ENCODE peak calls at places on chromosome 19, in seven cellular contexts. One of them, this sample, is unnamed.

GRCh38 chr19:6728346-6728745 is 7.9 kb upstream of the C3 start:
- DNase-seq in cardiac fibroblast: no peak
- DNase-seq in fibroblast of the aortic adventitia: no peak
- DNase-seq in HL-60: no peak
- DNase-seq in transverse colon: no peak
- DNase-seq in GM12865: peak; percentile 51
- DNase-seq in fibroblast of lung: no peak
- DNase-seq in this sample: no peak

GRCh38 chr19:46014534-46014933 is 8.3 kb downstream of the PGLYRP1 start:
- DNase-seq in cardiac fibroblast: no peak
- DNase-seq in fibroblast of the aortic adventitia: no peak
- DNase-seq in HL-60: no peak
- DNase-seq in transverse colon: no peak
- DNase-seq in GM12865: no peak
- DNase-seq in fibroblast of lung: no peak
- DNase-seq in this sample: no peak

GRCh38 chr19:46812898-46813569 is 24.6 kb upstream of the SLC1A5 start:
- DNase-seq in cardiac fibroblast: no peak
- DNase-seq in fibroblast of the aortic adventitia: no peak
- DNase-seq in HL-60: no peak
- DNase-seq in transverse colon: no peak
- DNase-seq in GM12865: no peak
- DNase-seq in fibroblast of lung: no peak
- DNase-seq in this sample: no peak

GRCh38 chr19:4327252-4327876 is 11.3 kb downstream of the STAP2 start:
- DNase-seq in cardiac fibroblast: peak; percentile 67
- DNase-seq in fibroblast of the aortic adventitia: peak; percentile 32
- DNase-seq in HL-60: peak; percentile 36
- DNase-seq in transverse colon: peak; percentile 83
- DNase-seq in GM12865: peak; percentile 57
- DNase-seq in fibroblast of lung: peak; percentile 22
- DNase-seq in this sample: no peak

GRCh38 chr19:28170066-28170465 is 1042.9 kb downstream of the UQCRFS1 start:
- DNase-seq in cardiac fibroblast: no peak
- DNase-seq in fibroblast of the aortic adventitia: no peak
- DNase-seq in HL-60: no peak
- DNase-seq in transverse colon: no peak
- DNase-seq in GM12865: no peak
- DNase-seq in fibroblast of lung: no peak
- DNase-seq in this sample: no peak

GRCh38 chr19:17765069-17765618 is 13.9 kb downstream of the FCHO1 start:
- DNase-seq in cardiac fibroblast: no peak
- DNase-seq in fibroblast of the aortic adventitia: no peak
- DNase-seq in HL-60: no peak
- DNase-seq in transverse colon: peak; percentile 86
- DNase-seq in GM12865: peak; percentile 49
- DNase-seq in fibroblast of lung: no peak
- DNase-seq in this sample: no peak

GRCh38 chr19:49120325-49120683 is 960 bp downstream of the PPFIA3 start:
- DNase-seq in cardiac fibroblast: no peak
- DNase-seq in fibroblast of the aortic adventitia: no peak
- DNase-seq in HL-60: no peak
- DNase-seq in transverse colon: no peak
- DNase-seq in GM12865: no peak
- DNase-seq in fibroblast of lung: no peak
- DNase-seq in this sample: no peak

GRCh38 chr19:3112375-3113099 is 18.4 kb downstream of the GNA11 start:
- DNase-seq in cardiac fibroblast: no peak
- DNase-seq in fibroblast of the aortic adventitia: no peak
- DNase-seq in HL-60: no peak
- DNase-seq in transverse colon: no peak
- DNase-seq in GM12865: no peak
- DNase-seq in fibroblast of lung: no peak
- DNase-seq in this sample: no peak

GRCh38 chr19:40023969-40024368 is 27.1 kb downstream of the ZNF546 start:
- DNase-seq in cardiac fibroblast: no peak
- DNase-seq in fibroblast of the aortic adventitia: no peak
- DNase-seq in HL-60: no peak
- DNase-seq in transverse colon: no peak
- DNase-seq in GM12865: no peak
- DNase-seq in fibroblast of lung: no peak
- DNase-seq in this sample: no peak

GRCh38 chr19:48613852-48614435 is 932 bp downstream of the FAM83E start:
- DNase-seq in cardiac fibroblast: no peak
- DNase-seq in fibroblast of the aortic adventitia: no peak
- DNase-seq in HL-60: no peak
- DNase-seq in transverse colon: no peak
- DNase-seq in GM12865: peak; percentile 32
- DNase-seq in fibroblast of lung: no peak
- DNase-seq in this sample: no peak

GRCh38 chr19:45512881-45513483 is 5.7 kb downstream of the VASP start:
- DNase-seq in cardiac fibroblast: no peak
- DNase-seq in fibroblast of the aortic adventitia: no peak
- DNase-seq in HL-60: no peak
- DNase-seq in transverse colon: no peak
- DNase-seq in GM12865: no peak
- DNase-seq in fibroblast of lung: no peak
- DNase-seq in this sample: no peak

GRCh38 chr19:38417544-38418506 is 8.2 kb downstream of the RASGRP4 start:
- DNase-seq in cardiac fibroblast: peak; percentile 26
- DNase-seq in fibroblast of the aortic adventitia: no peak
- DNase-seq in HL-60: peak; percentile 83
- DNase-seq in transverse colon: peak; percentile 75
- DNase-seq in GM12865: peak; percentile 68
- DNase-seq in fibroblast of lung: peak; percentile 11
- DNase-seq in this sample: peak; percentile 54
- TF ChIP-seq CTCF in cardiac fibroblast: no peak
- TF ChIP-seq CTCF in fibroblast of the aortic adventitia: no peak
- TF ChIP-seq CTCF in HL-60: no peak
- TF ChIP-seq CTCF in transverse colon: no peak
- TF ChIP-seq CTCF in GM12865: no peak
- TF ChIP-seq CTCF in fibroblast of lung: no peak
- TF ChIP-seq CTCF in this sample: no peak

GRCh38 chr19:10565028-10565566 is 713 bp downstream of the KRI1 start:
- DNase-seq in cardiac fibroblast: peak; percentile 43
- DNase-seq in fibroblast of the aortic adventitia: no peak
- DNase-seq in HL-60: no peak
- DNase-seq in transverse colon: peak; percentile 55
- DNase-seq in GM12865: peak; percentile 79
- DNase-seq in fibroblast of lung: peak; percentile 32
- DNase-seq in this sample: peak; percentile 66
- TF ChIP-seq CTCF in cardiac fibroblast: peak; percentile 26
- TF ChIP-seq CTCF in fibroblast of the aortic adventitia: peak; percentile 20
- TF ChIP-seq CTCF in HL-60: peak; percentile 22
- TF ChIP-seq CTCF in transverse colon: no peak
- TF ChIP-seq CTCF in GM12865: peak; percentile 55
- TF ChIP-seq CTCF in fibroblast of lung: peak; percentile 25
- TF ChIP-seq CTCF in this sample: peak; percentile 61

GRCh38 chr19:18975011-18975410 is 34.0 kb upstream of the HOMER3 start:
- DNase-seq in cardiac fibroblast: no peak
- DNase-seq in fibroblast of the aortic adventitia: no peak
- DNase-seq in HL-60: peak; percentile 29
- DNase-seq in transverse colon: no peak
- DNase-seq in GM12865: no peak
- DNase-seq in fibroblast of lung: no peak
- DNase-seq in this sample: no peak
- TF ChIP-seq CTCF in cardiac fibroblast: no peak
- TF ChIP-seq CTCF in fibroblast of the aortic adventitia: no peak
- TF ChIP-seq CTCF in HL-60: no peak
- TF ChIP-seq CTCF in transverse colon: no peak
- TF ChIP-seq CTCF in GM12865: no peak
- TF ChIP-seq CTCF in fibroblast of lung: no peak
- TF ChIP-seq CTCF in this sample: no peak

GRCh38 chr19:11984986-11985385 is 20.1 kb downstream of the ZNF763 start:
- DNase-seq in cardiac fibroblast: no peak
- DNase-seq in fibroblast of the aortic adventitia: no peak
- DNase-seq in HL-60: no peak
- DNase-seq in transverse colon: no peak
- DNase-seq in GM12865: peak; percentile 26
- DNase-seq in fibroblast of lung: no peak
- DNase-seq in this sample: no peak

GRCh38 chr19:11986754-11987153 is 21.9 kb downstream of the ZNF763 start:
- DNase-seq in cardiac fibroblast: no peak
- DNase-seq in fibroblast of the aortic adventitia: no peak
- DNase-seq in HL-60: no peak
- DNase-seq in transverse colon: no peak
- DNase-seq in GM12865: no peak
- DNase-seq in fibroblast of lung: no peak
- DNase-seq in this sample: no peak

GRCh38 chr19:11987405-11988231 is 22.8 kb downstream of the ZNF763 start:
- DNase-seq in cardiac fibroblast: peak; percentile 94
- DNase-seq in fibroblast of the aortic adventitia: peak; percentile 89
- DNase-seq in HL-60: peak; percentile 93
- DNase-seq in transverse colon: peak; percentile 97
- DNase-seq in GM12865: peak; percentile 96
- DNase-seq in fibroblast of lung: peak; percentile 90
- DNase-seq in this sample: peak; percentile 98

GRCh38 chr19:11989112-11989456 is 24.2 kb downstream of the ZNF763 start:
- DNase-seq in cardiac fibroblast: no peak
- DNase-seq in fibroblast of the aortic adventitia: no peak
- DNase-seq in HL-60: no peak
- DNase-seq in transverse colon: no peak
- DNase-seq in GM12865: no peak
- DNase-seq in fibroblast of lung: no peak
- DNase-seq in this sample: no peak
- TF ChIP-seq CTCF in cardiac fibroblast: no peak
- TF ChIP-seq CTCF in fibroblast of the aortic adventitia: no peak
- TF ChIP-seq CTCF in HL-60: no peak
- TF ChIP-seq CTCF in transverse colon: no peak
- TF ChIP-seq CTCF in GM12865: no peak
- TF ChIP-seq CTCF in fibroblast of lung: no peak
- TF ChIP-seq CTCF in this sample: peak; percentile 19

DNA sequence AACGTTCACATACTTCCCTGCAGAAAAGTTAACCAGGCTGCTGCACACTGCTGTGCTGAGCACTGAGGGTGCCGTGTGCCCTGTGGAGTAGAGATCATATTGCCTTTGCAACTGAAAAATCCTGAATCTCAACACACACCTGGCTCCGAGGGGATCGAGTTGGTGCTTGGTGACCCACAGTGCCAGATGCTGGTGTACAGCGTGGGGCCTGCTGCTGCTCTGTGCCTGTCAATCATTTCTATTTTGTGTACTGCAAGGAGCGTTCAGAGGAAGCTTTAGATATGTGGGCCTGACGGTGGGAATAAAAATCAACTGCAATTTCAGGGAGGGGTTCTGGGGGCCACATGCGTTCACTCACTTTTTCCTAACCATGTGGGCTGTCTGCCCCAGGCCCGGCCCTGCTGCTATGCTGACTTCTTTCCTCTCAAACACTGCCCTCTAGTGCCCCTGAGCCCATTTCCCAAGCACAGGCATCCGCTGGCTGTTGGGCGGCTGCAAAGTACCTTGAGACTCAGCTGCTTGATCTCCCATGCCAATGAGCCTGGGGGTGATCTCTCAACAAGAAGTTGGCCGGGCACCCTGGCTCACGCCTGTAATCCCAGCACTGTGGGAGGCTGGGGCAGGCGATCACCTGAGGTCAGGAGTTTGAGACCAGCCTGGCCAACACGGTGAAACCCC is 9.7 kb upstream of the LENG8 start:
- DNase-seq in cardiac fibroblast: peak; percentile 54
- DNase-seq in fibroblast of the aortic adventitia: no peak
- DNase-seq in HL-60: no peak
- DNase-seq in transverse colon: no peak
- DNase-seq in GM12865: no peak
- DNase-seq in fibroblast of lung: peak; percentile 28
- DNase-seq in this sample: no peak
- TF ChIP-seq CTCF in cardiac fibroblast: peak; percentile 45
- TF ChIP-seq CTCF in fibroblast of the aortic adventitia: peak; percentile 40
- TF ChIP-seq CTCF in HL-60: peak; percentile 56
- TF ChIP-seq CTCF in transverse colon: no peak
- TF ChIP-seq CTCF in GM12865: peak; percentile 21
- TF ChIP-seq CTCF in fibroblast of lung: peak; percentile 38
- TF ChIP-seq CTCF in this sample: peak; percentile 17